ENCODE peak calls at places on chromosomes 12 and 14, in four cellular contexts. Q is IMR-90, J is H1, B is H9. R is an unnamed sample.

GRCh38 chr12:1925125-1925963 is 6.9 kb upstream of the CACNA2D4 start:
- DNase-seq in Q (no peak), J (peak; percentile 34), B (peak; percentile 20), R (no peak)

GRCh38 chr14:80116157-80116556 is 95.1 kb downstream of the DIO2 start:
- DNase-seq in Q (no peak), J (no peak), B (no peak), R (no peak)

GRCh38 chr14:22905627-22906026 is 13.3 kb downstream of the RBM23 start:
- DNase-seq in Q (no peak), J (no peak), B (no peak), R (no peak)

GRCh38 chr12:27525373-27525772 is 1.4 kb downstream of the PPFIBP1 start:
- DNase-seq in Q (peak; percentile 81), J (no peak), B (peak; percentile 69), R (peak; percentile 88)

GRCh38 chr14:26719514-26719913 is 121.7 kb upstream of the NOVA1 start:
- DNase-seq in Q (peak; percentile 38), J (no peak), B (no peak), R (no peak)

GRCh38 chr14:28762949-28763313 is 3.7 kb upstream of the FOXG1 start:
- DNase-seq in Q (no peak), J (no peak), B (no peak), R (no peak)

GRCh38 chr12:4112734-4113396 is 160.7 kb upstream of the CCND2 start:
- DNase-seq in Q (peak; percentile 25), J (peak; percentile 32), B (peak; percentile 23), R (no peak)

GRCh38 chr12:15732341-15733061 is 56.7 kb downstream of the EPS8 start:
- DNase-seq in Q (no peak), J (no peak), B (no peak), R (no peak)

GRCh38 chr12:16384732-16385131 is 37.3 kb downstream of the MGST1 start:
- DNase-seq in Q (no peak), J (no peak), B (peak; percentile 41), R (peak; percentile 68)

GRCh38 chr12:64470507-64470906 is 18.6 kb downstream of the TBK1 start:
- DNase-seq in Q (no peak), J (no peak), B (no peak), R (no peak)
- H4K5ac ChIP-seq in Q (no peak overlapping the region), J (no peak overlapping the region), B (no peak overlapping the region), R (no peak overlapping the region)

GRCh38 chr12:89517648-89518047 is 6.9 kb downstream of the GALNT4 start:
- DNase-seq in Q (no peak), J (no peak), B (no peak), R (no peak)
- H2BK5ac ChIP-seq in Q (no peak overlapping the region), J (no peak overlapping the region), B (no peak overlapping the region), R (no peak overlapping the region)

GRCh38 chr14:102213984-102214658 is 74.4 kb downstream of the WDR20 start:
- DNase-seq in Q (no peak), J (no peak), B (no peak), R (no peak)
- H3K9ac ChIP-seq in Q (no peak overlapping the region), J (no peak overlapping the region), B (no peak overlapping the region), R (no peak overlapping the region)

GRCh38 chr14:25620515-25620914 is 570.6 kb upstream of the STXBP6 start:
- DNase-seq in Q (no peak), J (no peak), B (no peak), R (no peak)

DNA sequence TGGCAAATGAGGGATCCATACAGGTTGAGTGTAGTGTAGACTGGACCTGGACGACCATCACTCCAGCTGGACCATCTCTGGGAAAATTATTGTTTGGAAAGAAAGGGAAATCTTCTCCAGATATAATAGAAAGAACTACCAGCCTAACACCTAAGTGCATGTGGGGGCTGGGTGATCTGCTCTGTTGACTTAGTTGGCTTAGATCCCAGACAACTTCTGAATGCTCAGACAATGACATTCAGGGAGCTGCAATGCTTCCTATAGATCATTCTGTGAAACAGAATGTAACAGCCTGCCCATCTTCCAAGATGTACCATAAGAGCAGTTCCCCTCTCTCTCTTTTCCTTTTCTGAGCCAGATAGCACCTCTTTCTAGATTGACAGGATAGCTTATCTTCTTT is 572.8 kb upstream of the STXBP6 start:
- DNase-seq in Q (no peak), J (no peak), B (no peak), R (no peak)
- H4K5ac ChIP-seq in Q (no peak overlapping the region), J (no peak overlapping the region), B (no peak overlapping the region), R (no peak overlapping the region)

DNA sequence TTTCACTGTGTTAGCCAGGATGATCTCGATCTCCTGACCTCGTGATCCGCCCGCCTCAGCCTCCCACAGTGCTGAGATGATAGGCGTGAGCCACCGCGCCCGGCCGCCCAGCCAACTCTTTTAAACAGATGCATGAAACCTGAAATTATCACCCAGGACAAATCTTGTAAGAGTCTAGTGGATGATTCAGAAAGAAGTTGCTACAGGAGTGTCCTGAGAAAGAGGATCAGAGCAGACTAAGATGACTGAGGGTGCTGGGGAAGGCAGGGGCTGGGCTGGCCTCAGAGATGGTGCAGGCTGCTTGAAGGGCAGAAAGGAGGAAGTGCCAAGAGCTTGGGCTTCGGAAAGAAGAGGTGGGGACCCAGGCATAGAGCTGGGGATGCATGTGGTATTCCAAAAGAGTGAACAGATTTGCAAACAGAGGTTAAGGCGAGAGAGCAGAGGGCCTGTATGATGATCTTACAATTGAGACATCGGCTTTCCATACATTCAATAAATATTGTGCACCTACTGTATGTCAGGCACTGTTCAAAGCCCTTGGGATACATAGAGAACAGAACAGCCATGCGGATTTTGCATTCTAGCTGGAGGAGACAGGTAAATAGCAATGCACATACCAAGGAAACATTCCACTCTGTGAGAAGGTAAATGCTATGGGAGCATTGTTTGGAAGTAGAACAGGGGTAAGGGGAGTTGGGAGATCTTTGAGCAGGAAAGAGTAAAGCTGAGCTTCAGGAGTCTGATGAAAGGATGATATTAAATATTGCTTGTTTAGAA is 7.4 kb upstream of the CD9 start:
- DNase-seq in Q (no peak), J (no peak), B (no peak), R (no peak)
- H2BK5ac ChIP-seq in Q (no peak overlapping the region), J (no peak overlapping the region), B (no peak overlapping the region), R (no peak overlapping the region)

DNA sequence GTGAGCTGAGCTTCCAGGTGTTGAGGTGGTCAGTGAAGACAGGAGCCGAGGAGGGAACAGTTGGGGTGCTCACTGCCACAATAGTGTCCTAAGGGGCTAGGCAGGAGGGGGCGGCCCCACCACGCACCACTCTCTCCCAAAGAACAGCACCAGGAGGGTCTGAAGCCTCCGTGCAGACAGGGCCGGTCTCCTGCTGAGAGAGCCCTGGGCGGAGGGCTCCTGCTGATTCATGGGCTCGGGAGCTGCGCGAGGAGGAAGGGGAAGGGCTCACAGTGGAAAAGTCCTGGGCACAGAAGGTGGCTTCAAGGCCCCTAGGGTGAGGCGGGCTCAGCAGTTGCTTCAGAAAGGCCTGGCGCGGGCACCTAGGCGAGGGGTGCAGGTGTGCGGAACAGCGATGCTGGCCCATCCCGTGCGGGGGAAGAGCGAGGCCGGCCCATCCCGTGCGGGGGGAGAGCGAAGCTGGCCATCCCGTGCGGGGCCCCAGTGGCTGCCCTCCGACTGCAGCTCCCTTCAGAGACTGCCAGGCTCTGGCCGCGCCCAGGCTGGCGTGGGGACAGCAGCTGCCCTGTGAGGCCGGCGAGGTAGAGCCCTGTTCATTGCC is 176.7 kb downstream of the ADGRD1 start:
- DNase-seq in Q (no peak), J (no peak), B (no peak), R (no peak)
- H3K9ac ChIP-seq in Q (no peak overlapping the region), J (no peak overlapping the region), B (no peak overlapping the region), R (no peak overlapping the region)

GRCh38 chr14:72352012-72352411 is 419.8 kb downstream of the RGS6 start:
- DNase-seq in Q (no peak), J (no peak), B (no peak), R (no peak)
- H4K5ac ChIP-seq in Q (no peak overlapping the region), J (no peak overlapping the region), B (no peak overlapping the region), R (no peak overlapping the region)

DNA sequence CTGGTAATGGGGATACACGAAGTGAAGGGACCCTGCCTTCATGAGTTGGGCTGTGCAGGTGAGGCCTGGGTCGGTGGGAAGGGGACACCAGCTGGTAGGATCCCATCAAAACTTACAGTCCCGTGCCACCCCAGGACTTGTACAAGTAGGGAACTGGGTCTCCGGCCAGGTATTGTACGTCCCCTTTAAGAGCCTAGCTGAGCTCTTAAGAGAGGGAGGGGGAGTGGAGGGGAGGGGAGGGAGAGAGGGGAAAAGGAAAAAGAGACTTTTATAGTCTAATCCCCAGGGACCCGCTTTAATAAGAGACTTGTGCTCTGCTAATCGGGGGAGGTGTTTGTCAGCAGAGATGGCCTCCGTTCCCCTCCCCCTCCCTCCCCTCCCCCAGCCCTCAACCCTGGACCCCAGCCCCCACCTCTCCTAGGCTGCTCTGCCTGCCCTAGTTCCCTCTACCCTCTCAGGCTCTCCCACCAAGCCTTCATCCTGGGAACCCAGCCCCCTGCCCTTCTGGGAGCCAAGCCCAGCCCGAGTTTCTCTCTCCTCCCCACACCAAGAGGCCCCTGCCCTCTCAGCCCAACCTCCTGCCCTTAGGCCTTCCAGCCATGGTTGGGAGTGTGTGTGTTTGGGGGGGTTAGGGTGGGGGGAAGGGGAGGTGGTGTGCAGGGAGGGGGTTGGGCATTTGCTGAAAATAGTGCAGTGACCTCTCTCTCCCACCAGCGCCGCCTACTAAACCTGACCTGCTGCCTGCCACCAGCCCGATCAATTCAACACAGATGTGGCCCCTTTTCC is 2.6 kb downstream of the GDF11 start:
- DNase-seq in Q (no peak), J (peak; percentile 77), B (peak; percentile 90), R (peak; percentile 94)
- H2BK5ac ChIP-seq in Q (no peak overlapping the region), J (peak overlapping the region; percentile 90), B (no peak overlapping the region), R (peak overlapping the region; percentile 72)

GRCh38 chr12:6936642-6937480 is 6.8 kb upstream of the RNU7-1 start:
- DNase-seq in Q (no peak), J (peak; percentile 71), B (peak; percentile 85), R (peak; percentile 64)
- H3K9ac ChIP-seq in Q (no peak overlapping the region), J (no peak overlapping the region), B (peak overlapping the region; percentile 82), R (peak overlapping the region; percentile 86)